ENCODE peak calls at places on chromosomes 12 and 14, in four cellular contexts. Y is neural progenitor cell, O is AG04450, M is RWPE2. F is an unnamed sample.
A peak's percentile ranks its signal among the peaks of the same experiment; 100 is the strongest.

GRCh38 chr12:57099062-57099714 is 10.3 kb downstream of the NAB2 start:
- DNase-seq in Y (no peak), O (no peak), M (no peak), F (no peak)

GRCh38 chr14:33357225-33358010 is 418.7 kb downstream of the NPAS3 start:
- DNase-seq in Y (no peak), O (no peak), M (no peak), F (no peak)

GRCh38 chr14:53547593-53547992 is 394.5 kb upstream of the DDHD1 start:
- DNase-seq in Y (no peak), O (no peak), M (no peak), F (no peak)

GRCh38 chr12:57461904-57462306 is 2.3 kb downstream of the GLI1 start:
- DNase-seq in Y (no peak), O (no peak), M (no peak), F (no peak)

GRCh38 chr14:77902806-77903205 is 102.9 kb downstream of the ADCK1 start:
- DNase-seq in Y (no peak), O (no peak), M (no peak), F (no peak)

GRCh38 chr12:89358805-89359204 is 6.5 kb upstream of the DUSP6 start:
- DNase-seq in Y (no peak), O (no peak), M (no peak), F (no peak)

GRCh38 chr12:123937707-123938600 is 34.7 kb downstream of the CCDC92 start:
- DNase-seq in Y (no peak), O (no peak), M (no peak), F (no peak)

GRCh38 chr12:54159140-54159539 is 29.6 kb downstream of the SMUG1 start:
- DNase-seq in Y (peak; percentile 80), O (no peak), M (no peak), F (no peak)

GRCh38 chr14:99388286-99388685 is 92.4 kb downstream of the SETD3 start:
- DNase-seq in Y (no peak), O (no peak), M (no peak), F (no peak)

GRCh38 chr12:34219046-34219770 is 196.9 kb downstream of the ALG10 start:
- DNase-seq in Y (no peak), O (no peak), M (no peak), F (no peak)

GRCh38 chr12:125561-125960 is 59.0 kb downstream of the IQSEC3 start:
- DNase-seq in Y (no peak), O (no peak), M (no peak), F (no peak)
- H3K27ac ChIP-seq in Y (no peak overlapping the region), O (no peak overlapping the region), M (no peak overlapping the region), F (no peak overlapping the region)

DNA sequence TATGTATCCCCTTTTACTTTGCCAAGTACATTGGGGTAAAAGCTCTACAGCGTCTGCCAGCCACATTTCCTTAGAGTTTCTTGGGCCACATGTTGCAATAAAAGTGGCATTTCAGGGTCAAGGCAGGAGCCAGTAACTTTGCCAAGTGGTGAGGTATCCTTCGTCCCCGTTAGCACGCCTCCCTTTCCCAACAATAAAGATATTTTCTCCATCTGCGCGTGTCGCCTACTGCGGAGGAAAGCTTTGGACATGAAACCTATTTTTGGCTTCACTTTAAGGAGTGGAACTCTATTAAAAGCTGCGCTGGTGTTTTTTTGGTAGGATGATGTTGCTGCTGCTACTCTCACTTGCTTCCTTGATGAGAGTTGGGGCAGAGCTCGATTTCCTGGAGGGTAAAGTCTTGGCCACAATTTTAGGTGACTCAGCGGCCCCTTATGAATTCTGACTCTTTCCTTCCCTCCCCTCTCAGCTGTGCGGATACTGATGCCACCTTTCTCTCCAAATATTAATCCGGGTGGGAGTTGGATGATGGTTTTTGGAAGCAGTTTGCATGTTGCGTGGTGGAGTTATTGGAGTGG is 851 bp downstream of the CCDC91 start:
- DNase-seq in Y (no peak), O (no peak), M (no peak), F (no peak)
- H3K9me3 ChIP-seq in Y (no peaks in the 10 kb centered on the region), O (peaks cover 8% of the 10 kb centered on the region), M (no peaks in the 10 kb centered on the region), F (no peaks in the 10 kb centered on the region)

DNA sequence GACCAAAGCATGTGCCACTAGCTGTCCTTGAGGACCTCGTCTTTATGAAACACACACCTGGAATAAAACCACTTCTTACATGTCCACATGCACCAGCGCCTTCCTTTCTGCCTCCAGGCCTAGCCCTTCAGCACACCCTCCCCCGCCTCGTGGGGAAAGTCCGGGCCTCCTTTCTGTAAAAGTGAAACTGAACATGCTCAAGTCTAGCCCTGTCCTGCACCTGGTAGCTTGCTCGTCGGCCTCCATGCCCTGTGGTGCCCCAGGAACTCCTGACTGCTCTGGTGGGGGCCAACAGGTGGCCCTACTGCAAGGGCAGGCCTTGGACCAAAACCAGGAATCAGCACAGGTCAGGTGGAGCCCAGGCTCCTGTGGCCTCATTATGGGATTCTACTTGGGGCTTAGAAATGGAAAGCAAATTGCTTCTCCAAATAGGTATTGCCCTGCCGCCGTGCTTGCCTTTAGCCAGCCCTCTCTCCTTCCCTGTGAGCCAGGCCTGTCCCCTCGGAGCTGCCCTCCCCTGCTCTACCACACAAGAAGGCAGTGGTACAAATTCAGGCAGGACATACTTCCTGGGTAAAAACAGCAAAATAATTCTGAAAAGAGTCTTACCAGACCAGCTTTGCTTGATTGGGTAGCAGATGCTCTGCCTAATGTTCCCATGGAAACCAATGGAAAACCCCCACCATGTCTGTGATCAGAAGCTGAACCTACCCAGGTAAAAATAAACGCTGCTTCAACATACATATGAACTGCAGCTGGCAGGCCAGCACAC is 43.5 kb downstream of the ERH start:
- DNase-seq in Y (no peak), O (no peak), M (no peak), F (no peak)
- H3K4me3 ChIP-seq in Y (no peak overlapping the region), O (no peak overlapping the region), M (no peak overlapping the region), F (no peak overlapping the region)

DNA sequence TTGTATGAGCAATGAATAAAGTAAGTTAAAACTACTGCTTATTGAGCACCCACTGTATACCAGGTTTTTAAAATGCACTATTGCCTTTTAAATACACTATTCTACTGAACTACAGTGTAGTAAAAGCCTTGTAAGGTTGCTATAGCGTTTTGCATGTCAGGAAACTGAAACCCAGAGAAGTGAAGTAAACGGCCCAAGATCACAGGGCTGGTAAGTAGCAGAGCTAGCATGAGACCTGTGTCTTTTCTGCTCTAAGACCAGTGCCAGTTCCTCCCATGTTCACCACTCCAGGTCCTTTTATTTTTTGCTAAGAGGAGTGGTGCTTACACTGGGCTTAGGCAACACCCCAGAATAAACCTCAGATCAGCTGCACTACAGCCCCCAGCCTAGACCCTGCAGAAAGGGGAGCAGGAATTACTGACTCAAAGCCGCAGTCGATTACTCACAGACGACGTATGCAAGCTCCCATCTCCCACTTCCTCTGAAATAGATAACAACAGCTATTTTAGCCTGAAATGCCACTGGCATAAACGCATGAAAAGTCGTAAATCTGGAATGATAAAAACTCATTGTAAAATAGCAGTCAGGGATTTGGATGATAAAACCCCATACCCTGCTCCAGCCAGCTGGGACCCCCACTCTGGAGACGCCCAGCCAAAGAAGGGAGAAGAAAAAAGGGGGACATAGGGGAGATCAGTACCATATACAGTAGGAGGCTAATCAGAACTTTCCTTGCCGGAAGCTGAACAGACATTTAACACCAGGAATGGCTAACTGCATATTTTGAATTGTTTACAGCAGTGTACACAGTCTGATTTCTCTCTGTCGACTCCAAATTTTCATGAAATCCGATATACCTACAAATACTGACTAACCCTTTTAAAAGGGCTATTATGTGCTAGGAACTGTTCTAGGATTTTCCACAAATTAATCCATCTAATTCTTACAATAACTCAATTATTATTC is 108.3 kb downstream of the NUAK1 start:
- DNase-seq in Y (no peak), O (peak; percentile 82), M (peak; percentile 78), F (no peak)
- H3K27ac ChIP-seq in Y (no peak overlapping the region), O (peak overlapping the region; percentile 88), M (peak overlapping the region; percentile 92), F (no peak overlapping the region)

DNA sequence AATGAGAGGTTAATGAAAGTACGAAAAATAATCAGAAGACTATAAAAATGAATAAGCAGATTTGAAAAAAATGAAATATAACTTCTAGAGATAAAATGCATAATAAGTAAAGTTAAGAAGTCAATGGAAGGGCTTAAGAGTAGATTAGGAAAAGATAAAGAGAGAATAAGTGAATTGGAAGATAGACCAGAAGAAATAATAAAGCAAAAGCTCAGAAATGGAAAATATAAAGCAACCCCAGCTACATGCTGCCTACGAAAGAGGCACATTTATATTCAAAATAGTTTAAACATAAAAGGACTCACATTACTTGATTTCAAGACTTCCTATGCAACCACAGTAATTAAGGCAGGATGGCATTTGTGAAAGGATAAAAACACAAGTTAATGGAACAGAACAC is 19.9 kb downstream of the ZNF605 start:
- DNase-seq in Y (no peak), O (no peak), M (no peak), F (no peak)
- H3K9me3 ChIP-seq in Y (peaks cover 19% of the 10 kb centered on the region), O (peaks cover 67% of the 10 kb centered on the region), M (peaks cover 23% of the 10 kb centered on the region), F (peaks cover 60% of the 10 kb centered on the region)